ENCODE peak calls at places on chromosomes 4 and X, in six cellular contexts. One of them, this sample, is unnamed.

GRCh38 chr4:41418444-41418843 is 119.5 kb upstream of the LIMCH1 start:
- DNase-seq in NCI-H2081: no peak
- DNase-seq in GM20000: no peak
- DNase-seq in activated CD8-positive, alpha-beta memory T cell treated with anti-CD3 and anti-CD28 coated beads for 1 hour: no peak
- DNase-seq in NAMALWA: no peak
- DNase-seq in Peyer's patch: no peak
- DNase-seq in this sample: peak; percentile 20

GRCh38 chr4:14744346-14744745 is 257.9 kb upstream of the CPEB2 start:
- DNase-seq in Peyer's patch: no peak
- DNase-seq in activated CD8-positive, alpha-beta memory T cell treated with anti-CD3 and anti-CD28 coated beads for 1 hour: no peak
- DNase-seq in NAMALWA: no peak
- DNase-seq in NCI-H2081: no peak
- DNase-seq in GM20000: no peak
- DNase-seq in this sample: no peak

GRCh38 chr4:19748911-19749473 is 502.7 kb upstream of the SLIT2 start:
- DNase-seq in GM20000: no peak
- DNase-seq in NAMALWA: no peak
- DNase-seq in NCI-H2081: no peak
- DNase-seq in activated CD8-positive, alpha-beta memory T cell treated with anti-CD3 and anti-CD28 coated beads for 1 hour: no peak
- DNase-seq in Peyer's patch: no peak
- DNase-seq in this sample: no peak

GRCh38 chr4:173434226-173434625 is 35.3 kb upstream of the SCRG1 start:
- DNase-seq in GM20000: no peak
- DNase-seq in activated CD8-positive, alpha-beta memory T cell treated with anti-CD3 and anti-CD28 coated beads for 1 hour: no peak
- DNase-seq in NAMALWA: no peak
- DNase-seq in NCI-H2081: no peak
- DNase-seq in Peyer's patch: no peak
- DNase-seq in this sample: no peak

GRCh38 chr4:120561648-120562047 is 360.9 kb downstream of the PRDM5 start:
- DNase-seq in activated CD8-positive, alpha-beta memory T cell treated with anti-CD3 and anti-CD28 coated beads for 1 hour: no peak
- DNase-seq in NAMALWA: no peak
- DNase-seq in Peyer's patch: no peak
- DNase-seq in NCI-H2081: no peak
- DNase-seq in GM20000: no peak
- DNase-seq in this sample: no peak

GRCh38 chrX:139639253-139639652 is 68.7 kb downstream of the MCF2 start:
- DNase-seq in activated CD8-positive, alpha-beta memory T cell treated with anti-CD3 and anti-CD28 coated beads for 1 hour: no peak
- DNase-seq in NCI-H2081: no peak
- DNase-seq in Peyer's patch: no peak
- DNase-seq in GM20000: no peak
- DNase-seq in NAMALWA: no peak
- DNase-seq in this sample: peak; percentile 47

GRCh38 chr4:41792166-41792565 is 43.6 kb upstream of the PHOX2B start:
- DNase-seq in NAMALWA: no peak
- DNase-seq in Peyer's patch: no peak
- DNase-seq in GM20000: no peak
- DNase-seq in NCI-H2081: no peak
- DNase-seq in activated CD8-positive, alpha-beta memory T cell treated with anti-CD3 and anti-CD28 coated beads for 1 hour: no peak
- DNase-seq in this sample: no peak

GRCh38 chr4:98481167-98481566 is 177.2 kb downstream of the TSPAN5 start:
- DNase-seq in NAMALWA: no peak
- DNase-seq in GM20000: no peak
- DNase-seq in NCI-H2081: no peak
- DNase-seq in Peyer's patch: no peak
- DNase-seq in activated CD8-positive, alpha-beta memory T cell treated with anti-CD3 and anti-CD28 coated beads for 1 hour: no peak
- DNase-seq in this sample: no peak

GRCh38 chrX:9282325-9282724 is 182.5 kb upstream of the TBL1X start:
- DNase-seq in NCI-H2081: no peak
- DNase-seq in GM20000: no peak
- DNase-seq in Peyer's patch: no peak
- DNase-seq in NAMALWA: no peak
- DNase-seq in activated CD8-positive, alpha-beta memory T cell treated with anti-CD3 and anti-CD28 coated beads for 1 hour: no peak
- DNase-seq in this sample: no peak

GRCh38 chrX:46582964-46583363 is 9.4 kb downstream of the CHST7 start:
- DNase-seq in NAMALWA: no peak
- DNase-seq in activated CD8-positive, alpha-beta memory T cell treated with anti-CD3 and anti-CD28 coated beads for 1 hour: no peak
- DNase-seq in Peyer's patch: no peak
- DNase-seq in NCI-H2081: no peak
- DNase-seq in GM20000: no peak
- DNase-seq in this sample: no peak

GRCh38 chr4:116499-116898 is 7.8 kb upstream of the ZNF718 start:
- DNase-seq in GM20000: no peak
- DNase-seq in Peyer's patch: no peak
- DNase-seq in NAMALWA: no peak
- DNase-seq in activated CD8-positive, alpha-beta memory T cell treated with anti-CD3 and anti-CD28 coated beads for 1 hour: no peak
- DNase-seq in NCI-H2081: no peak
- DNase-seq in this sample: no peak

This sample was measured in ovary.